ENCODE peak calls at places on chromosomes 7 and 10, in six cellular contexts. One of them, this sample, is unnamed.

GRCh38 chr10:76303682-76304316 is 872.4 kb downstream of the LRMDA start:
- DNase-seq in CD8-positive, alpha-beta T cell: no peak
- DNase-seq in sigmoid colon: peak; percentile 80
- DNase-seq in left ventricle myocardium inferior: peak; percentile 72
- DNase-seq in breast epithelium: peak; percentile 60
- DNase-seq in lower lobe of right lung: peak; percentile 77
- DNase-seq in this sample: peak; percentile 81

GRCh38 chr10:72637398-72637857 is 11.5 kb upstream of the MICU1 start:
- DNase-seq in sigmoid colon: peak; percentile 72
- DNase-seq in left ventricle myocardium inferior: peak; percentile 34
- DNase-seq in CD8-positive, alpha-beta T cell: no peak
- DNase-seq in breast epithelium: no peak
- DNase-seq in lower lobe of right lung: no peak
- DNase-seq in this sample: no peak

GRCh38 chr7:76071316-76072242 is 23.7 kb downstream of the MDH2 start:
- DNase-seq in lower lobe of right lung: no peak
- DNase-seq in sigmoid colon: peak; percentile 92
- DNase-seq in CD8-positive, alpha-beta T cell: no peak
- DNase-seq in breast epithelium: no peak
- DNase-seq in left ventricle myocardium inferior: peak; percentile 40
- DNase-seq in this sample: peak; percentile 71

GRCh38 chr10:113003032-113003431 is 53.0 kb downstream of the TCF7L2 start:
- DNase-seq in lower lobe of right lung: no peak
- DNase-seq in breast epithelium: no peak
- DNase-seq in CD8-positive, alpha-beta T cell: no peak
- DNase-seq in left ventricle myocardium inferior: no peak
- DNase-seq in sigmoid colon: no peak
- DNase-seq in this sample: no peak

GRCh38 chr10:21260060-21260792 is 265.3 kb downstream of the SKIDA1 start:
- DNase-seq in left ventricle myocardium inferior: peak; percentile 18
- DNase-seq in sigmoid colon: no peak
- DNase-seq in CD8-positive, alpha-beta T cell: no peak
- DNase-seq in breast epithelium: no peak
- DNase-seq in lower lobe of right lung: no peak
- DNase-seq in this sample: no peak

GRCh38 chr10:124152781-124153600 is 59.6 kb upstream of the CHST15 start:
- DNase-seq in breast epithelium: no peak
- DNase-seq in lower lobe of right lung: peak; percentile 58
- DNase-seq in CD8-positive, alpha-beta T cell: no peak
- DNase-seq in sigmoid colon: peak; percentile 75
- DNase-seq in left ventricle myocardium inferior: peak; percentile 31
- DNase-seq in this sample: peak; percentile 86

GRCh38 chr10:20114179-20114578 is 297.9 kb downstream of the PLXDC2 start:
- DNase-seq in CD8-positive, alpha-beta T cell: no peak
- DNase-seq in breast epithelium: no peak
- DNase-seq in left ventricle myocardium inferior: no peak
- DNase-seq in lower lobe of right lung: no peak
- DNase-seq in sigmoid colon: no peak
- DNase-seq in this sample: no peak

GRCh38 chr7:43318188-43318587 is 205.7 kb downstream of the HECW1 start:
- DNase-seq in left ventricle myocardium inferior: no peak
- DNase-seq in lower lobe of right lung: no peak
- DNase-seq in breast epithelium: no peak
- DNase-seq in CD8-positive, alpha-beta T cell: no peak
- DNase-seq in sigmoid colon: no peak
- DNase-seq in this sample: no peak

GRCh38 chr7:140646931-140647647 is 6.5 kb upstream of the DENND2A start:
- DNase-seq in sigmoid colon: peak; percentile 58
- DNase-seq in CD8-positive, alpha-beta T cell: no peak
- DNase-seq in breast epithelium: no peak
- DNase-seq in lower lobe of right lung: no peak
- DNase-seq in left ventricle myocardium inferior: no peak
- DNase-seq in this sample: no peak

GRCh38 chr10:12972146-12972545 is 29.4 kb downstream of the CCDC3 start:
- DNase-seq in left ventricle myocardium inferior: no peak
- DNase-seq in lower lobe of right lung: no peak
- DNase-seq in CD8-positive, alpha-beta T cell: no peak
- DNase-seq in breast epithelium: no peak
- DNase-seq in sigmoid colon: no peak
- DNase-seq in this sample: no peak

GRCh38 chr10:114173680-114174461 is at the start of gene CCDC186:
- DNase-seq in CD8-positive, alpha-beta T cell: peak; percentile 97
- DNase-seq in breast epithelium: peak; percentile 99
- DNase-seq in lower lobe of right lung: peak; percentile 98
- DNase-seq in left ventricle myocardium inferior: peak; percentile 95
- DNase-seq in sigmoid colon: peak; percentile 96
- DNase-seq in this sample: peak; percentile 99

GRCh38 chr10:114176511-114176910 is 2.5 kb upstream of the CCDC186 start:
- DNase-seq in lower lobe of right lung: no peak
- DNase-seq in sigmoid colon: no peak
- DNase-seq in CD8-positive, alpha-beta T cell: no peak
- DNase-seq in breast epithelium: no peak
- DNase-seq in left ventricle myocardium inferior: no peak
- DNase-seq in this sample: no peak

GRCh38 chr10:114175667-114176066 is 1.7 kb upstream of the CCDC186 start:
- DNase-seq in left ventricle myocardium inferior: no peak
- DNase-seq in sigmoid colon: no peak
- DNase-seq in breast epithelium: no peak
- DNase-seq in CD8-positive, alpha-beta T cell: no peak
- DNase-seq in lower lobe of right lung: no peak
- DNase-seq in this sample: no peak

GRCh38 chr10:114172776-114173555 is 1.0 kb downstream of the CCDC186 start:
- DNase-seq in CD8-positive, alpha-beta T cell: no peak
- DNase-seq in left ventricle myocardium inferior: no peak
- DNase-seq in breast epithelium: no peak
- DNase-seq in lower lobe of right lung: no peak
- DNase-seq in sigmoid colon: no peak
- DNase-seq in this sample: no peak

DNA sequence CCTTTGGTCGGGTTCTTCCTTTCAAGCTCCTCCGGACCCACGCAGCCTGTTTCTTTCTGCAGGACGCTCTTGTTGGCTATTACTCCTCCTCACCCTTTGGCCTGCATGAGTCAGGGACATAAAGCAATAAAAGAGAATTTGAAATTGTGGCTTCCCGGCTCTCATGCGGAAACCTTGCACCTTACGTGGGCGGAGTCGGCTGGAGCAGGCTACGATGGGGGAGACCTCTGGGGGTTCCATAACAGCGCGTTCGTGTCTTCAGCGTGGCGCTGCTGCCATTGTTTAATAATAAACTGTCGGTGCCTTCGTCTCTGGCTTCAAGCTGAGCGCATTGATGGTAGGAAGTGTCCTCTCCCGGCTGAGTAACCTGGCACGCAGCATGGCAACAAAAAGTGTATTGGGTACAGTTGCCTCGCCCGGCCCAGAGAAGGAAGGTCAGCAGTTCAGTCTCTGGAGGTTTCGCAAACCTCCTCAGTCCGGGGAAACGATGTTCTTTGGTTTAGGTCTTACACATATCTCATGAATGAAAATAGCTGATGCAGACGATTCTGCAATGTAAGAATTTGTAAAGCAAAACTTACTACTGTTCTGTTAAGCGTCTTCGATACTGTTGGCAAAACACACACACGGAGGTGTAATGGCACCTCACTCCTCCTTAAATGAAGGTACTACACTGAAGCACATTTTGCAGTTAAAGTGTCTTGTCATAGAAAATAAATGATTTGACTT is 623 bp upstream of the CCDC186 start:
- DNase-seq in lower lobe of right lung: peak; percentile 82
- DNase-seq in CD8-positive, alpha-beta T cell: no peak
- DNase-seq in breast epithelium: peak; percentile 64
- DNase-seq in sigmoid colon: peak; percentile 78
- DNase-seq in left ventricle myocardium inferior: peak; percentile 47
- DNase-seq in this sample: peak; percentile 83
- H3K27ac ChIP-seq in lower lobe of right lung: peak overlapping the region; percentile 92
- H3K27ac ChIP-seq in CD8-positive, alpha-beta T cell: peak overlapping the region; percentile 92
- H3K27ac ChIP-seq in breast epithelium: peak overlapping the region; percentile 97
- H3K27ac ChIP-seq in sigmoid colon: peak overlapping the region; percentile 92
- H3K27ac ChIP-seq in left ventricle myocardium inferior: peak overlapping the region; percentile 91
- H3K27ac ChIP-seq in this sample: peak overlapping the region; percentile 75

DNA sequence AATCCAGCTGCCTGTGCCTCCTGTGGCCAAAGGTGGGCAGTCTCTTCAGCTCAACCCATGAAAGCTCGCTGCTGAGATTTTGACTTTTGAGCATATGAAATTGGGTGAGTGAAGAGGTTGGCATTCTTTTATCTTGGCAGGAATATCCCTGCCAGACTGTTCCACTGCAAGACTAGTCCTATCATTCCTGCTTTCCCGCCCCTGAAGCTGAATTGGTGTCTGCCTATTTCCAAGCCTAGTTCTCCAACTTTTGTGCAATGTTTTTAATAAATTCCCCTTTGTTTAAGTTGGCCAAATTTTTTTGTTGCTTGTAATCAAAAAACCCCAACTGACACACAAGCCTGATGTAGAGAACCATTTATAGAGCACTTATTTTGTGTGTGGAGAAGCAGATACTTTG is 34.8 kb upstream of the BICC1 start:
- DNase-seq in lower lobe of right lung: no peak
- DNase-seq in sigmoid colon: no peak
- DNase-seq in breast epithelium: no peak
- DNase-seq in CD8-positive, alpha-beta T cell: no peak
- DNase-seq in left ventricle myocardium inferior: no peak
- DNase-seq in this sample: no peak
- TF ChIP-seq CTCF in lower lobe of right lung: no peak
- TF ChIP-seq CTCF in sigmoid colon: no peak
- TF ChIP-seq CTCF in breast epithelium: no peak
- TF ChIP-seq CTCF in CD8-positive, alpha-beta T cell: no peak
- TF ChIP-seq CTCF in left ventricle myocardium inferior: no peak
- TF ChIP-seq CTCF in this sample: no peak

GRCh38 chr7:105647591-105647990 is 66.3 kb upstream of the EFCAB10 start:
- DNase-seq in breast epithelium: no peak
- DNase-seq in CD8-positive, alpha-beta T cell: no peak
- DNase-seq in lower lobe of right lung: no peak
- DNase-seq in sigmoid colon: peak; percentile 53
- DNase-seq in left ventricle myocardium inferior: no peak
- DNase-seq in this sample: no peak
- H3K36me3 ChIP-seq in breast epithelium: no peaks in the 10 kb centered on the region
- H3K36me3 ChIP-seq in CD8-positive, alpha-beta T cell: peaks cover 8% of the 10 kb centered on the region
- H3K36me3 ChIP-seq in lower lobe of right lung: peaks cover 19% of the 10 kb centered on the region
- H3K36me3 ChIP-seq in sigmoid colon: no peaks in the 10 kb centered on the region
- H3K36me3 ChIP-seq in left ventricle myocardium inferior: peaks cover 2% of the 10 kb centered on the region
- H3K36me3 ChIP-seq in this sample: peaks cover 11% of the 10 kb centered on the region

GRCh38 chr7:127897704-127898454 is 133.4 kb downstream of the LRRC4 start:
- DNase-seq in CD8-positive, alpha-beta T cell: no peak
- DNase-seq in sigmoid colon: no peak
- DNase-seq in left ventricle myocardium inferior: no peak
- DNase-seq in lower lobe of right lung: no peak
- DNase-seq in breast epithelium: no peak
- DNase-seq in this sample: no peak

GRCh38 chr7:127900735-127901685 is 130.2 kb downstream of the LRRC4 start:
- DNase-seq in sigmoid colon: no peak
- DNase-seq in left ventricle myocardium inferior: no peak
- DNase-seq in CD8-positive, alpha-beta T cell: no peak
- DNase-seq in lower lobe of right lung: no peak
- DNase-seq in breast epithelium: no peak
- DNase-seq in this sample: no peak

GRCh38 chr7:127896683-127897082 is 134.6 kb downstream of the LRRC4 start:
- DNase-seq in CD8-positive, alpha-beta T cell: no peak
- DNase-seq in lower lobe of right lung: no peak
- DNase-seq in left ventricle myocardium inferior: no peak
- DNase-seq in sigmoid colon: no peak
- DNase-seq in breast epithelium: no peak
- DNase-seq in this sample: no peak

GRCh38 chr7:127901895-127902703 is 129.1 kb downstream of the LRRC4 start:
- DNase-seq in CD8-positive, alpha-beta T cell: no peak
- DNase-seq in breast epithelium: no peak
- DNase-seq in sigmoid colon: no peak
- DNase-seq in left ventricle myocardium inferior: no peak
- DNase-seq in lower lobe of right lung: no peak
- DNase-seq in this sample: no peak

DNA sequence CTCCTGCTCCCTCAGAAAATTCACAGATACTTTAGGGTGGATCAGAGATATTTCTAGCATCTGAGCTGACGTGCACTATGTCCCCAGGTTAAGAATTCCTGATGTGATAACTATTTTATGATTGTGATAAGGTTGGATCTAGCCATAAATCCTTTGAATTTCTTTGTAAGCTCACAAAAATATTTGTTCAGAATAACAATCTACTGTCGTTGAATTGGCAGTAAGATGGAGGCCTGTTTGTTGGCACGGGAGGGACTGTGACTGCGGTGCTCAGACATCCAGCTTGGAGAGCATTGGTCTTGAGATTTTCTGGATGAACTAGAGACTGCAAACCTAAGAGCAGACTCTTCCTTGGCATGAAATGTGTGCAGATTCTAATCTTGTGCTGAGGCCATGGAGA is 131.1 kb downstream of the LRRC4 start:
- DNase-seq in breast epithelium: no peak
- DNase-seq in lower lobe of right lung: no peak
- DNase-seq in CD8-positive, alpha-beta T cell: no peak
- DNase-seq in left ventricle myocardium inferior: no peak
- DNase-seq in sigmoid colon: no peak
- DNase-seq in this sample: no peak
- H3K27ac ChIP-seq in breast epithelium: no peak overlapping the region
- H3K27ac ChIP-seq in lower lobe of right lung: no peak overlapping the region
- H3K27ac ChIP-seq in CD8-positive, alpha-beta T cell: no peak overlapping the region
- H3K27ac ChIP-seq in left ventricle myocardium inferior: no peak overlapping the region
- H3K27ac ChIP-seq in sigmoid colon: no peak overlapping the region
- H3K27ac ChIP-seq in this sample: no peak overlapping the region